ENCODE peak calls at places on chromosomes 12 and 14, in six cellular contexts. C is stomach, L is brain microvascular endothelial cell, X is IMR-90, K is aorta, S is uterus. O is an unnamed sample.
A peak's percentile ranks its signal among the peaks of the same experiment; 100 is the strongest.

GRCh38 chr14:56390859-56391258 is 188.7 kb upstream of the TMEM260 start:
- DNase-seq in L (no peak), S (no peak), X (no peak), K (no peak), C (no peak), O (no peak)

GRCh38 chr12:69639400-69640016 is 28.8 kb upstream of the LRRC10 start:
- DNase-seq in S (peak; percentile 46), K (peak; percentile 85), C (peak; percentile 67), X (peak; percentile 67), L (peak; percentile 67), O (peak; percentile 15)

GRCh38 chr14:101830271-101830670 is 68.8 kb downstream of the PPP2R5C start:
- DNase-seq in S (no peak), K (no peak), L (no peak), X (no peak), C (no peak), O (no peak)

GRCh38 chr14:92962831-92963095 is 39.8 kb downstream of the CHGA start:
- DNase-seq in S (no peak), K (peak; percentile 68), C (no peak), L (no peak), X (no peak), O (no peak)

GRCh38 chr12:20142295-20142694 is 226.0 kb upstream of the PDE3A start:
- DNase-seq in L (no peak), C (no peak), K (no peak), S (no peak), X (no peak), O (no peak)

GRCh38 chr14:91070572-91070971 is 10.1 kb upstream of the RPS6KA5 start:
- DNase-seq in L (no peak), S (no peak), K (no peak), C (no peak), X (no peak), O (no peak)

GRCh38 chr12:54588110-54588831 is at the start of gene PPP1R1A:
- DNase-seq in C (peak; percentile 51), K (peak; percentile 81), L (no peak), X (no peak), S (no peak), O (no peak)

GRCh38 chr14:93010543-93011541 is 87.9 kb downstream of the CHGA start:
- DNase-seq in S (no peak), K (no peak), C (no peak), X (no peak), L (no peak), O (no peak)

GRCh38 chr12:14452865-14453264 is 87.4 kb downstream of the ATF7IP start:
- DNase-seq in X (no peak), C (no peak), S (no peak), K (no peak), L (no peak), O (no peak)

GRCh38 chr12:52756281-52756960 is 20.7 kb downstream of the KRT76 start:
- DNase-seq in K (no peak), C (no peak), X (no peak), L (no peak), S (no peak), O (no peak)

GRCh38 chr12:119227292-119227691 is 48.6 kb downstream of the HSPB8 start:
- DNase-seq in X (no peak), L (no peak), K (no peak), S (no peak), C (no peak), O (no peak)

GRCh38 chr12:117262749-117263148 is 72.5 kb upstream of the FBXO21 start:
- DNase-seq in X (no peak), C (no peak), S (no peak), L (no peak), K (no peak), O (no peak)

GRCh38 chr14:80393766-80394165 is 182.5 kb upstream of the DIO2 start:
- DNase-seq in C (no peak), X (peak; percentile 8), K (no peak), S (no peak), L (no peak), O (no peak)

GRCh38 chr12:132150780-132151144 is 6.5 kb downstream of the NOC4L start:
- DNase-seq in K (peak; percentile 69), C (no peak), X (no peak), S (no peak), L (no peak), O (no peak)

GRCh38 chr14:68820536-68820935 is 27.7 kb upstream of the ZFP36L1 start:
- DNase-seq in C (no peak), S (no peak), X (no peak), K (no peak), L (no peak), O (no peak)

GRCh38 chr12:26346748-26347147 is 151.4 kb downstream of the SSPN start:
- DNase-seq in L (peak; percentile 39), X (peak; percentile 62), C (no peak), S (no peak), K (no peak), O (no peak)

GRCh38 chr12:132560421-132560830 is 50.0 kb downstream of the LRCOL1 start:
- DNase-seq in L (no peak), X (no peak), S (no peak), K (no peak), C (peak; percentile 38), O (no peak)

GRCh38 chr12:112170376-112170775 is 45.0 kb downstream of the TRAFD1 start:
- DNase-seq in X (no peak), C (no peak), K (peak; percentile 72), L (peak; percentile 30), S (no peak), O (no peak)

GRCh38 chr12:15712823-15713663 is 76.1 kb downstream of the EPS8 start:
- DNase-seq in K (no peak), C (peak; percentile 76), S (no peak), L (no peak), X (no peak), O (no peak)

GRCh38 chr14:54818201-54819133 is 84.2 kb downstream of the GCH1 start:
- DNase-seq in C (no peak), S (no peak), K (no peak), L (peak; percentile 68), X (peak; percentile 69), O (no peak)

GRCh38 chr12:26156201-26156871 is 31.5 kb upstream of the BHLHE41 start:
- DNase-seq in X (no peak), S (no peak), K (no peak), L (no peak), C (no peak), O (peak; percentile 99)

GRCh38 chr12:119181944-119182343 is 3.2 kb downstream of the HSPB8 start:
- DNase-seq in L (no peak), C (no peak), S (no peak), X (no peak), K (no peak), O (no peak)

GRCh38 chr14:38931969-38932652 is 170.9 kb downstream of the SEC23A start:
- DNase-seq in K (no peak), L (no peak), S (no peak), X (no peak), C (no peak), O (no peak)

GRCh38 chr12:97151481-97151880 is 244.4 kb downstream of the NEDD1 start:
- DNase-seq in X (no peak), C (no peak), L (no peak), K (no peak), S (no peak), O (no peak)

GRCh38 chr12:124500232-124501079 is 67.0 kb downstream of the NCOR2 start:
- DNase-seq in X (peak; percentile 57), C (no peak), S (no peak), L (no peak), K (no peak), O (no peak)

GRCh38 chr14:100375273-100375962 is 52.3 kb downstream of the SLC25A47 start:
- DNase-seq in S (peak; percentile 76), L (peak; percentile 96), K (peak; percentile 92), X (peak; percentile 99), C (peak; percentile 56), O (peak; percentile 76)

GRCh38 chr12:31222620-31223222 is 103.2 kb downstream of the SINHCAF start:
- DNase-seq in X (no peak), K (no peak), S (no peak), C (no peak), L (no peak), O (no peak)

GRCh38 chr12:84978921-84979320 is 57.2 kb downstream of the TSPAN19 start:
- DNase-seq in S (no peak), L (no peak), X (no peak), K (no peak), C (no peak), O (no peak)
- H3K4me3 ChIP-seq in S (no peak overlapping the region), L (no peak overlapping the region), X (no peak overlapping the region), K (no peak overlapping the region), C (no peak overlapping the region), O (no peak overlapping the region)

DNA sequence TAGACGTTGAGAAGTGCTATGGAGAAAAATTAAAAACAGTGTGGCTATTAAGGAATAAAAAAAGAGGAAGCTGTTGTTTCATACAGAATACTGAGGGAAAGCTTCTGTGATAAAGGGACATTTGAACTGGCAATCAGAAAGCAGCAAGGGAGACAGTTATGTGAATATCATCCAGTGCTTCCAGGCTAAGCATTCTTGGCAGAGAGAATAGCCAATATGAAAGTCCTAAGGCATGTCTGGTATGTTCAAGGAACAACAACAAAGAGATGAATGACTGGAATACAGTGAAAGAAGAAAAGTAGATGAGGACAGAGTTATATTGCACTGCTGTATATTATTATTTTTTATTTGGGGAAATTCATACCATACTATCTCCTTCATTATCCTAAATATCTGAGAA is 23.9 kb downstream of the SCAF11 start:
- DNase-seq in C (no peak), K (no peak), X (peak; percentile 78), S (no peak), L (peak; percentile 73), O (no peak)
- H3K4me3 ChIP-seq in C (no peak overlapping the region), K (no peak overlapping the region), X (no peak overlapping the region), S (no peak overlapping the region), L (no peak overlapping the region), O (no peak overlapping the region)

DNA sequence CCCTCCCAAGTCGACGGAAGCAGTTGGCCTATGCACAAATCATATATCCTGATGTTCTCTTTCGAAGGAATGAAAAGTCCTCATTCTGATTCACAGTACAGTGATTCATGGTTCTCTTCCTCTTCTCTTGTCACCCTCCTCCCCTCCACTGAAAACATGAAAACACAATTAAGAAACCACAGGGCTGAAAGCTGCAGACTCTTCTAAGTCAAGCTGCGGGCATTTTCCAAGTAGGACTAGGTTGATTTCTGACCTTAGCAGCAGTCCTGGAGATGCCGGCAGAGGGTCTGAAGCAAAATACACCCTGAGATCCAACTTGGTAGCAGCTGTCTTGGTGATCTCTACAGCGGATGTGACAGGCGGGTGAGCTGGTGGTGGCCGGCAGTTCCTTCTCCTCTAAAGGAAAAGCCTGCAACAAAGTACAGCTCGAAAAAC is 6.2 kb downstream of the TMCC3 start:
- DNase-seq in X (peak; percentile 24), C (no peak), K (no peak), L (peak; percentile 50), S (no peak), O (peak; percentile 26)
- H3K4me3 ChIP-seq in X (no peak overlapping the region), C (no peak overlapping the region), K (no peak overlapping the region), L (peak overlapping the region; percentile 39), S (no peak overlapping the region), O (no peak overlapping the region)

DNA sequence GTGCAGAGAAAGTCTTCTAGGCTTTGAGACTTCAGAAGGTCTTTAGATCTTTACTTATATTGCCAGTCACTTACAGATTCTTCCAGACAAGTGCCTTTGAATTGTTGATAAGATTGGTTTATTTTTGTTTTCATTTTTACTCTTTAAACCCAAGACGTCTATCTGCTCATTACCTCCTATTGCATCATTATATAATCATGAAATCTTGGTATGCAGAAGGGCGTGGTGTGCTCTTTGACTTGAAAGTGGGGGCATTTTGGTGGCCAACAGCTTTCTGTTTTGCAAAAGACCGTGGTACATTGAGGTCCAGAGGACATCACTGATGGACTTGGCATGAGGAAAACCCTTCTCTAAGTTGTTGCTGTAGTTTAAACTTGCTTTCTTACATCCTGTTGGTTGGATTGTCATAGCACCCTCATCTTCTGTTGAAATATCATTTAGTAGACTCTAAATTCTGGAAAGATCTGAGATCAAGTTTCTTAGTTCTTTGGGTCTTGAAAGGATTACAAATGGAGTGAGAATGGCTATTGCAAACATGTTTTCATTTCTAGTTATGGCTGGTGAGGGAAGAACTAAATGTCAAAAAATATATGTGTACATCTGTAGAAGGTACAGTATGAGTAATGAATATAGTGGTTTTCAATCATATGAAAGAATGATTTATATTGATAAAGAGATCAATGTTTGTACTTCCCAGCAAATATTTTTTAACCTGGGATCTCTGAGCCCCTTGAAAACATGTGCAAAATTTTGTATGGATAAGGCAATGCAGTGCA is 441.8 kb downstream of the NRXN3 start:
- DNase-seq in C (no peak), X (no peak), S (no peak), L (no peak), K (no peak), O (no peak)
- H3K4me3 ChIP-seq in C (no peak overlapping the region), X (no peak overlapping the region), S (no peak overlapping the region), L (no peak overlapping the region), K (no peak overlapping the region), O (no peak overlapping the region)